ENCODE peak calls at places on chromosomes 5 and 9, in five cellular contexts. One of them, this sample, is unnamed.

GRCh38 chr5:148653840-148654781 is at the start of gene HTR4:
- DNase-seq in psoas muscle: peak; percentile 7
- DNase-seq in ELR: no peak
- DNase-seq in ecto neural progenitor cell: peak; percentile 49
- DNase-seq in occipital lobe: no peak
- DNase-seq in this sample: no peak

GRCh38 chr9:77435272-77435671 is 212.8 kb downstream of the GNA14 start:
- DNase-seq in psoas muscle: no peak
- DNase-seq in ELR: no peak
- DNase-seq in ecto neural progenitor cell: no peak
- DNase-seq in occipital lobe: no peak
- DNase-seq in this sample: no peak

GRCh38 chr5:488744-489688 is 35.2 kb downstream of the SLC9A3 start:
- DNase-seq in occipital lobe: no peak
- DNase-seq in ecto neural progenitor cell: no peak
- DNase-seq in psoas muscle: no peak
- DNase-seq in ELR: no peak
- DNase-seq in this sample: no peak

GRCh38 chr9:113915817-113916474 is 39.8 kb downstream of the ZNF618 start:
- DNase-seq in psoas muscle: no peak
- DNase-seq in ELR: no peak
- DNase-seq in ecto neural progenitor cell: no peak
- DNase-seq in occipital lobe: no peak
- DNase-seq in this sample: no peak

GRCh38 chr5:142551242-142552067 is 134.4 kb downstream of the FGF1 start:
- DNase-seq in occipital lobe: no peak
- DNase-seq in psoas muscle: no peak
- DNase-seq in ecto neural progenitor cell: peak; percentile 89
- DNase-seq in ELR: peak; percentile 77
- DNase-seq in this sample: no peak

GRCh38 chr5:115179068-115179958 is 9.6 kb upstream of the TRIM36 start:
- DNase-seq in ecto neural progenitor cell: peak; percentile 71
- DNase-seq in psoas muscle: no peak
- DNase-seq in ELR: peak; percentile 20
- DNase-seq in occipital lobe: no peak
- DNase-seq in this sample: no peak

GRCh38 chr5:54063817-54064216 is 246.6 kb downstream of the ARL15 start:
- DNase-seq in ELR: peak; percentile 90
- DNase-seq in ecto neural progenitor cell: no peak
- DNase-seq in psoas muscle: no peak
- DNase-seq in occipital lobe: no peak
- DNase-seq in this sample: no peak

GRCh38 chr5:14574891-14575496 is 6.6 kb upstream of the OTULINL start:
- DNase-seq in occipital lobe: no peak
- DNase-seq in ELR: no peak
- DNase-seq in psoas muscle: peak; percentile 20
- DNase-seq in ecto neural progenitor cell: no peak
- DNase-seq in this sample: no peak

GRCh38 chr5:42953061-42953460 is 87.1 kb downstream of the ANXA2R start:
- DNase-seq in ecto neural progenitor cell: no peak
- DNase-seq in ELR: no peak
- DNase-seq in occipital lobe: no peak
- DNase-seq in psoas muscle: no peak
- DNase-seq in this sample: no peak

GRCh38 chr5:337565-338130 is 16.1 kb downstream of the AHRR start:
- DNase-seq in occipital lobe: no peak
- DNase-seq in ELR: peak; percentile 66
- DNase-seq in ecto neural progenitor cell: no peak
- DNase-seq in psoas muscle: no peak
- DNase-seq in this sample: peak; percentile 19

GRCh38 chr5:172559004-172559932 is 81.8 kb upstream of the NEURL1B start:
- DNase-seq in occipital lobe: peak; percentile 62
- DNase-seq in ELR: peak; percentile 82
- DNase-seq in ecto neural progenitor cell: no peak
- DNase-seq in psoas muscle: peak; percentile 48
- DNase-seq in this sample: peak; percentile 98

GRCh38 chr5:53479045-53479655 is 1.3 kb upstream of the FST start:
- DNase-seq in ecto neural progenitor cell: no peak
- DNase-seq in occipital lobe: no peak
- DNase-seq in ELR: no peak
- DNase-seq in psoas muscle: no peak
- DNase-seq in this sample: no peak

GRCh38 chr5:135240781-135241360 is 158.2 kb downstream of the MACROH2A1 start:
- DNase-seq in psoas muscle: no peak
- DNase-seq in occipital lobe: no peak
- DNase-seq in ecto neural progenitor cell: peak; percentile 32
- DNase-seq in ELR: no peak
- DNase-seq in this sample: no peak

GRCh38 chr5:15117691-15118090 is 246.1 kb upstream of the ANKH start:
- DNase-seq in ELR: no peak
- DNase-seq in psoas muscle: no peak
- DNase-seq in occipital lobe: no peak
- DNase-seq in ecto neural progenitor cell: no peak
- DNase-seq in this sample: no peak

GRCh38 chr5:73139485-73139884 is 19.1 kb downstream of the TMEM171 start:
- DNase-seq in occipital lobe: no peak
- DNase-seq in ELR: no peak
- DNase-seq in ecto neural progenitor cell: no peak
- DNase-seq in psoas muscle: no peak
- DNase-seq in this sample: no peak

GRCh38 chr5:10091701-10092100 is 158.0 kb downstream of the ATPSCKMT start:
- DNase-seq in occipital lobe: no peak
- DNase-seq in ELR: no peak
- DNase-seq in psoas muscle: no peak
- DNase-seq in ecto neural progenitor cell: no peak
- DNase-seq in this sample: no peak

GRCh38 chr9:122785269-122785668 is 3.5 kb upstream of the OR5C1 start:
- DNase-seq in occipital lobe: no peak
- DNase-seq in psoas muscle: no peak
- DNase-seq in ELR: no peak
- DNase-seq in ecto neural progenitor cell: no peak
- DNase-seq in this sample: no peak

GRCh38 chr5:32814620-32815019 is 103.5 kb downstream of the NPR3 start:
- DNase-seq in occipital lobe: no peak
- DNase-seq in psoas muscle: no peak
- DNase-seq in ecto neural progenitor cell: no peak
- DNase-seq in ELR: peak; percentile 39
- DNase-seq in this sample: peak; percentile 41

GRCh38 chr5:138643040-138643791 is 68.0 kb upstream of the HSPA9 start:
- DNase-seq in occipital lobe: no peak
- DNase-seq in ecto neural progenitor cell: no peak
- DNase-seq in psoas muscle: no peak
- DNase-seq in ELR: no peak
- DNase-seq in this sample: no peak

GRCh38 chr5:19902316-19902934 is 85.6 kb downstream of the CDH18 start:
- DNase-seq in occipital lobe: no peak
- DNase-seq in psoas muscle: no peak
- DNase-seq in ecto neural progenitor cell: no peak
- DNase-seq in ELR: no peak
- DNase-seq in this sample: peak; percentile 11

GRCh38 chr5:150297934-150298595 is 4.6 kb downstream of the ARSI start:
- DNase-seq in psoas muscle: no peak
- DNase-seq in occipital lobe: no peak
- DNase-seq in ELR: no peak
- DNase-seq in ecto neural progenitor cell: no peak
- DNase-seq in this sample: no peak

GRCh38 chr9:124343533-124344290 is 71.5 kb downstream of the PSMB7 start:
- DNase-seq in ELR: no peak
- DNase-seq in psoas muscle: peak; percentile 16
- DNase-seq in occipital lobe: no peak
- DNase-seq in ecto neural progenitor cell: no peak
- DNase-seq in this sample: no peak

GRCh38 chr5:58924306-58924705 is 341.4 kb downstream of the RAB3C start:
- DNase-seq in psoas muscle: no peak
- DNase-seq in ecto neural progenitor cell: no peak
- DNase-seq in occipital lobe: no peak
- DNase-seq in ELR: no peak
- DNase-seq in this sample: no peak

GRCh38 chr9:69122391-69123141 is 51.5 kb upstream of the TJP2 start:
- DNase-seq in psoas muscle: no peak
- DNase-seq in occipital lobe: no peak
- DNase-seq in ELR: peak; percentile 78
- DNase-seq in ecto neural progenitor cell: no peak
- DNase-seq in this sample: peak; percentile 44

GRCh38 chr5:138947780-138948179 is 72.6 kb upstream of the LRRTM2 start:
- DNase-seq in occipital lobe: no peak
- DNase-seq in ELR: no peak
- DNase-seq in ecto neural progenitor cell: no peak
- DNase-seq in psoas muscle: no peak
- DNase-seq in this sample: no peak

GRCh38 chr5:1724822-1725602 is 74.6 kb downstream of the MRPL36 start:
- DNase-seq in ecto neural progenitor cell: peak; percentile 65
- DNase-seq in occipital lobe: no peak
- DNase-seq in psoas muscle: no peak
- DNase-seq in ELR: no peak
- DNase-seq in this sample: no peak

GRCh38 chr5:158875272-158875679 is 224.4 kb downstream of the EBF1 start:
- DNase-seq in ELR: peak; percentile 12
- DNase-seq in occipital lobe: no peak
- DNase-seq in ecto neural progenitor cell: no peak
- DNase-seq in psoas muscle: no peak
- DNase-seq in this sample: no peak

GRCh38 chr5:115685966-115686691 is 60.3 kb upstream of the TMED7 start:
- DNase-seq in ecto neural progenitor cell: no peak
- DNase-seq in psoas muscle: no peak
- DNase-seq in ELR: peak; percentile 3
- DNase-seq in occipital lobe: no peak
- DNase-seq in this sample: no peak

GRCh38 chr5:140178082-140178410 is 3.1 kb downstream of the CYSTM1 start:
- DNase-seq in psoas muscle: no peak
- DNase-seq in occipital lobe: no peak
- DNase-seq in ecto neural progenitor cell: no peak
- DNase-seq in ELR: no peak
- DNase-seq in this sample: no peak

GRCh38 chr5:160369990-160370712 is at the start of gene C1QTNF2:
- DNase-seq in ELR: peak; percentile 77
- DNase-seq in psoas muscle: peak; percentile 64
- DNase-seq in ecto neural progenitor cell: peak; percentile 75
- DNase-seq in occipital lobe: peak; percentile 34
- DNase-seq in this sample: peak; percentile 44

GRCh38 chr9:31236344-31236743 is 1148.1 kb upstream of the ACO1 start:
- DNase-seq in ELR: no peak
- DNase-seq in occipital lobe: no peak
- DNase-seq in psoas muscle: no peak
- DNase-seq in ecto neural progenitor cell: no peak
- DNase-seq in this sample: no peak

GRCh38 chr5:16090270-16090669 is 89.3 kb downstream of the MARCHF11 start:
- DNase-seq in occipital lobe: no peak
- DNase-seq in ELR: no peak
- DNase-seq in psoas muscle: no peak
- DNase-seq in ecto neural progenitor cell: no peak
- DNase-seq in this sample: no peak

GRCh38 chr9:124849801-124850200 is 3.5 kb upstream of the WDR38 start:
- DNase-seq in ELR: no peak
- DNase-seq in ecto neural progenitor cell: no peak
- DNase-seq in psoas muscle: no peak
- DNase-seq in occipital lobe: no peak
- DNase-seq in this sample: no peak

GRCh38 chr5:79484731-79485130 is 29.2 kb downstream of the HOMER1 start:
- DNase-seq in psoas muscle: no peak
- DNase-seq in occipital lobe: no peak
- DNase-seq in ELR: no peak
- DNase-seq in ecto neural progenitor cell: no peak
- DNase-seq in this sample: no peak

GRCh38 chr5:124741711-124742496 is 4.5 kb downstream of the ZNF608 start:
- DNase-seq in ecto neural progenitor cell: peak; percentile 66
- DNase-seq in psoas muscle: no peak
- DNase-seq in occipital lobe: no peak
- DNase-seq in ELR: peak; percentile 58
- DNase-seq in this sample: peak; percentile 93

GRCh38 chr5:36928947-36929346 is 52.4 kb downstream of the NIPBL start:
- DNase-seq in ELR: peak; percentile 87
- DNase-seq in psoas muscle: no peak
- DNase-seq in occipital lobe: no peak
- DNase-seq in ecto neural progenitor cell: no peak
- DNase-seq in this sample: peak; percentile 88

GRCh38 chr9:87503970-87504369 is 6.3 kb downstream of the DAPK1 start:
- DNase-seq in ecto neural progenitor cell: no peak
- DNase-seq in psoas muscle: no peak
- DNase-seq in ELR: no peak
- DNase-seq in occipital lobe: no peak
- DNase-seq in this sample: no peak

GRCh38 chr5:72600401-72600981 is 93.3 kb upstream of the ZNF366 start:
- DNase-seq in occipital lobe: no peak
- DNase-seq in ELR: peak; percentile 99
- DNase-seq in psoas muscle: no peak
- DNase-seq in ecto neural progenitor cell: no peak
- DNase-seq in this sample: peak; percentile 96